ENCODE peak calls at places on chromosome 11, in six cellular contexts. O is neuronal stem cell, C is IMR-90, D is trophoblast cell, Q is H1, K is mesendoderm. A is an unnamed sample.

GRCh38 chr11:118552341-118552740 is 13.4 kb downstream of the IFT46 start:
- DNase-seq in Q (no peak), C (no peak), D (no peak), K (no peak), O (no peak), A (no peak)

GRCh38 chr11:121235057-121235456 is 57.5 kb upstream of the SC5D start:
- DNase-seq in C (no peak), O (no peak), D (peak; percentile 10), K (no peak), Q (no peak), A (no peak)

GRCh38 chr11:1437500-1437899 is 47.8 kb downstream of the BRSK2 start:
- DNase-seq in Q (no peak), O (no peak), D (no peak), K (peak; percentile 84), C (peak; percentile 42), A (no peak)

GRCh38 chr11:73597340-73597955 is 464 bp downstream of the FAM168A start:
- DNase-seq in Q (no peak), K (peak; percentile 37), D (no peak), C (no peak), O (peak; percentile 24), A (no peak)

GRCh38 chr11:44112083-44112865 is 16.8 kb downstream of the EXT2 start:
- DNase-seq in O (no peak), C (peak; percentile 76), D (no peak), Q (no peak), K (no peak), A (no peak)

GRCh38 chr11:117425679-117426296 is 98.1 kb downstream of the CEP164 start:
- DNase-seq in D (no peak), C (no peak), Q (no peak), K (no peak), O (no peak), A (no peak)

GRCh38 chr11:62493801-62494200 is 52.8 kb downstream of the AHNAK start:
- DNase-seq in K (no peak), Q (no peak), C (no peak), D (no peak), O (no peak), A (no peak)

GRCh38 chr11:113796663-113797259 is 17.2 kb downstream of the CLDN25 start:
- DNase-seq in C (peak; percentile 34), K (peak; percentile 53), O (no peak), D (peak; percentile 15), Q (no peak), A (no peak)

GRCh38 chr11:69212121-69213110 is 56.7 kb downstream of the SMIM38 start:
- DNase-seq in K (peak; percentile 29), D (no peak), C (no peak), O (no peak), Q (no peak), A (peak; percentile 17)

GRCh38 chr11:5564259-5565019 is 16.1 kb upstream of the OR52H1 start:
- DNase-seq in D (no peak), K (peak; percentile 54), O (no peak), Q (no peak), C (peak; percentile 29), A (no peak)

GRCh38 chr11:119172513-119172912 is 4.0 kb downstream of the NLRX1 start:
- DNase-seq in C (no peak), K (peak; percentile 23), O (no peak), D (no peak), Q (no peak), A (no peak)

GRCh38 chr11:20035701-20036601 is 124.3 kb downstream of the DBX1 start:
- DNase-seq in O (no peak), K (no peak), Q (no peak), D (no peak), C (peak; percentile 99), A (no peak)

GRCh38 chr11:18617688-18618340 is 16.3 kb downstream of the SPTY2D1 start:
- DNase-seq in Q (no peak), O (no peak), C (peak; percentile 71), D (no peak), K (no peak), A (no peak)

GRCh38 chr11:70526116-70527045 is 128.1 kb downstream of the CTTN start:
- DNase-seq in C (no peak), K (no peak), Q (no peak), O (no peak), D (no peak), A (no peak)

GRCh38 chr11:26715133-26715532 is 6.7 kb downstream of the SLC5A12 start:
- DNase-seq in O (no peak), Q (no peak), K (no peak), D (no peak), C (no peak), A (no peak)

GRCh38 chr11:64355078-64355940 is 3.7 kb upstream of the RPS6KA4 start:
- DNase-seq in D (peak; percentile 74), Q (peak; percentile 85), C (peak; percentile 77), O (no peak), K (peak; percentile 92), A (peak; percentile 90)

GRCh38 chr11:1546536-1547466 is 25.3 kb downstream of the DUSP8 start:
- DNase-seq in K (peak; percentile 64), O (peak; percentile 63), Q (peak; percentile 86), C (peak; percentile 21), D (no peak), A (peak; percentile 81)

GRCh38 chr11:72224587-72225410 is at the start of gene INPPL1:
- DNase-seq in C (no peak), Q (peak; percentile 61), D (peak; percentile 54), O (no peak), K (peak; percentile 70), A (peak; percentile 41)

GRCh38 chr11:96196074-96196787 is 146.8 kb downstream of the MAML2 start:
- DNase-seq in Q (no peak), O (no peak), D (no peak), C (no peak), K (no peak), A (no peak)

GRCh38 chr11:16186680-16187079 is 169.7 kb downstream of the SOX6 start:
- DNase-seq in Q (no peak), K (no peak), O (no peak), D (no peak), C (no peak), A (no peak)

GRCh38 chr11:96339704-96340554 is 3.1 kb downstream of the MAML2 start:
- DNase-seq in O (no peak), Q (no peak), K (no peak), D (no peak), C (peak; percentile 59), A (no peak)

DNA sequence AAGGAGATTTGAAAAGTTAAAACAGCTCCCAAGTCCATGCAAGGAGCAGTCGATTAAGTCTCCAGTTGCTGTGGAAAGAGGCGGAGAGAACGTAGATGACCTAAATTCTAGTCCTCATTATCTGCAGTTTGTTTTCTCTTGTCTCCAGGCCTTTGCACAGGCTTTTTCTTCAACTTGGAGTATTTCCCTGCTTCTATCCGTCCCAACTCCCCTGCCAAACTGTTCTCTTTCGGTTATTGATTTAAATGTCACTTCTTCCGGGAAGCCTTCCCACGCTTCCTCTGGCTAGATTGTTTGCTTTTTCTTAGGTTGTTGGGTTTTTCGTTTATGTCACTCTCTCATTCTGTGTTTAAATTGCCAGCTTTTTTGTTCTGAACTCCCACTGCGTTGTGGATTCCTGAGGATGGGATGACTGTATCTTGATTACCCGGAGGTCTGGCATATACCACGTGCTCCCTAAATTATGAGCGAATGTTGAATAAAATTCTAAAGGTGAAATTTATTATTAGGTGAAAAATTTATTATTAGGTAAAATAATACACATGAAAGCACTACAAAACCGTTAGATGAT is 463 bp downstream of the TMEM126B start:
- DNase-seq in C (peak; percentile 8), Q (no peak), K (peak; percentile 23), O (no peak), D (no peak), A (no peak)
- H2BK120ac ChIP-seq in C (peak overlapping the region; percentile 3), Q (no peak overlapping the region), K (peak overlapping the region; percentile 68), O (no peak overlapping the region), D (no peak overlapping the region), A (no peak overlapping the region)

DNA sequence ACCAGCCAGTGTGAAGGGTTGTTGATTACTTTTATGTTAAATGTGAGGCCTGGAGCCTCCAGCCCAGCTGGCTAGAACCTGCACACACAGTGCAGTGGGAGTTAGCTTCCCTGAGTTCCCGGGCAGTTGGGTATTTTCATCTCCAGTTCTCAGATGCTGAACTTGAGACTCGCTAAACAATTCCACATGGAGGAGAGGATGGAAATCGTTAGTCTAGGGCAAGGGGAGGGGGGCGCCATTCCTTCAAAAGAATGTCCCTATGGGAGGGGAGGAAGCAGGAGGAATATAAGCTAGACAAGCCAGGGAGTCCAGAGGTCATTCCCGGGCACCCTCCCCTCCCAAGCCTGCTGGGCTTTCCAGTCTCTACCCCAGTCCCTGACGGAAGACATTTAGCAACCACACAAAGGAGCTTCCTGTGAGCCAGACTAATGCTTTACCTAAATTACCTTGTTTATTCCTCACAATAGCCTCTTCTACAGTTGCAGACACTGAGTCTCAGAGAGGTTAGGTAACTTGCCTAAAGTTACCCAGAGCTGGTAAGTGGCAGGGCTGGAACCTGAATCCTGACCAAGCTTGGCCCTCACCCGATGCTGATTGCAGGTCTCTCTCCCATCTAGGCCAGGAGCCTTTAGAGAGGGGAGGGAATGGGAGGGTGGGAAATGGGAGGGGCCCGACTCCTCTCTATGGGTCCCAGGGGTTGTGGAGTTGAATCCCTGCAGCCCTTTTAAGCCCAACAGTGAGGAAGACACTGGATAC is 1.9 kb upstream of the TSKU start:
- DNase-seq in Q (no peak), K (peak; percentile 76), O (no peak), D (no peak), C (no peak), A (no peak)
- H3K9ac ChIP-seq in Q (no peak overlapping the region), K (peak overlapping the region; percentile 89), O (no peak overlapping the region), D (no peak overlapping the region), C (peak overlapping the region; percentile 92), A (no peak overlapping the region)

GRCh38 chr11:57667715-57668466 is at the start of gene ZDHHC5:
- DNase-seq in O (peak; percentile 99), C (peak; percentile 100), D (peak; percentile 99), K (peak; percentile 100), Q (peak; percentile 97), A (peak; percentile 99)

GRCh38 chr11:57668467-57668890 is 565 bp downstream of the ZDHHC5 start:
- DNase-seq in K (peak; percentile 39), O (no peak), D (no peak), C (no peak), Q (no peak), A (no peak)

GRCh38 chr11:57662893-57663292 is 5.0 kb upstream of the ZDHHC5 start:
- DNase-seq in Q (no peak), K (peak; percentile 55), O (no peak), C (no peak), D (peak; percentile 62), A (no peak)

GRCh38 chr11:57663975-57664374 is 3.9 kb upstream of the ZDHHC5 start:
- DNase-seq in D (no peak), O (no peak), Q (no peak), C (no peak), K (no peak), A (no peak)

DNA sequence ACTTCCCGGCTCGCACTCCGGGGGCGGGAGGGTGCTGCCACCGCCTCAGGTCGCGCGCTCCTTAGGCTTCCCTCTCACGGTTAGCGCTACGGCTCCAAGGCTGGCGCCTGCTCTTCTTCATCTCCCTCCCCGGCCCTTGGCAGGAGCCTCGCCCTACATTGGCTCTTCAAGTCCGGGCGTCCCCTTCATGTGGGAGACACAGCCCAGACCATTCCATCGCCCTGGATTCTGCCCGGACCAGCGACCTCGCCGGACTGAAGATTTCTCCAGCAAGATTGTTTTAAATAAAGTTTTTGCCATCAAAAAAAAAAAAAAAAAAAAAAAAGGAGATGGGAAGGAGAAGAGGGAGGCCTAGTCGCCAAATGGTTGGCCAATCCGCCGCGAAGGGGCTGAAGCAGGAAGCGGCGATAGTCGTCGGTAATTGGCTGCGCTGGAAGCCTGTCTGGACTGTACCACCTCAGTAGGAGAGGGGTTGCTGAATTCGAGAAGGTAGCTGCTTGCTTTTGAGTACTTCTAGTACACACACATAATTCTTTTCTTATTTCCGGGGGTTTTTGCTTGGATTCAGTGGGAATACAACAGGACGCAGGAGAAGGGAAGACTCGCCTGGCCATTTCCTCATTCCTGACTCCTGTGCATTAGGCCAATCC is 724 bp upstream of the ZDHHC5 start:
- DNase-seq in K (peak; percentile 99), C (peak; percentile 99), Q (peak; percentile 86), D (peak; percentile 96), O (peak; percentile 98), A (peak; percentile 98)
- H4K8ac ChIP-seq in K (no peak overlapping the region), C (peak overlapping the region; percentile 96), Q (peak overlapping the region; percentile 90), D (peak overlapping the region; percentile 91), O (no peak overlapping the region), A (no peak overlapping the region)

GRCh38 chr11:94544582-94544831 is 786 bp downstream of the FUT4 start:
- DNase-seq in O (no peak), K (peak; percentile 38), Q (no peak), C (no peak), D (no peak), A (no peak)
- H2BK120ac ChIP-seq in O (no peak overlapping the region), K (no peak overlapping the region), Q (no peak overlapping the region), C (no peak overlapping the region), D (peak overlapping the region; percentile 30), A (no peak overlapping the region)

A was measured in H9.